ENCODE peak calls at places on chromosomes 3 and 15, in nine cellular contexts. P is left ventricle myocardium inferior, U is GM12865, B is breast epithelium, G is fibroblast of villous mesenchyme, O is fibroblast of mammary gland, C is astrocyte, N is GM23248, H is AG04449. E is an unnamed sample.

GRCh38 chr3:139718415-139718814 is 40.6 kb upstream of the NMNAT3 start:
- DNase-seq in C (peak; percentile 25), U (no peak), O (peak; percentile 45), G (peak; percentile 38), P (peak; percentile 44), N (peak; percentile 55), B (no peak), H (no peak), E (peak; percentile 7)

GRCh38 chr3:16399473-16399872 is 114.0 kb downstream of the RFTN1 start:
- DNase-seq in C (peak; percentile 77), N (peak; percentile 83), H (no peak), G (peak; percentile 96), B (no peak), O (peak; percentile 80), U (peak; percentile 57), P (peak; percentile 48), E (no peak)

GRCh38 chr3:120475722-120476385 is 25.1 kb upstream of the FSTL1 start:
- DNase-seq in C (peak; percentile 51), U (no peak), B (no peak), G (no peak), N (no peak), H (no peak), P (no peak), O (no peak), E (no peak)

GRCh38 chr15:46213551-46213950 is 578.7 kb downstream of the SQOR start:
- DNase-seq in H (no peak), G (no peak), N (no peak), O (no peak), U (no peak), P (no peak), C (no peak), B (no peak), E (no peak)

GRCh38 chr3:33586402-33586801 is 131.7 kb downstream of the CLASP2 start:
- DNase-seq in O (no peak), B (no peak), P (no peak), H (no peak), C (no peak), G (no peak), N (no peak), U (no peak), E (no peak)

GRCh38 chr3:118401887-118402286 is 632.8 kb downstream of the IGSF11 start:
- DNase-seq in H (no peak), G (no peak), C (no peak), U (no peak), O (no peak), N (no peak), B (no peak), P (no peak), E (no peak)

GRCh38 chr3:36957862-36958686 is 13.2 kb upstream of the TRANK1 start:
- DNase-seq in O (peak; percentile 71), C (peak; percentile 69), U (no peak), N (peak; percentile 80), G (peak; percentile 77), H (peak; percentile 45), P (no peak), B (no peak), E (peak; percentile 6)

GRCh38 chr3:61871646-61872045 is 310.3 kb downstream of the PTPRG start:
- DNase-seq in N (no peak), P (no peak), B (no peak), O (no peak), U (no peak), C (no peak), G (no peak), H (no peak), E (no peak)

GRCh38 chr3:193982258-193982659 is 153.7 kb upstream of the HES1 start:
- DNase-seq in C (peak; percentile 85), U (no peak), N (peak; percentile 92), B (no peak), O (peak; percentile 77), G (peak; percentile 60), H (no peak), P (peak; percentile 82), E (no peak)

GRCh38 chr15:37045241-37045640 is 55.1 kb downstream of the MEIS2 start:
- DNase-seq in G (no peak), U (no peak), P (no peak), H (no peak), N (no peak), O (no peak), C (no peak), B (no peak), E (no peak)

GRCh38 chr3:131109156-131109555 is 82.5 kb downstream of the NEK11 start:
- DNase-seq in U (no peak), C (no peak), P (no peak), B (no peak), G (no peak), N (no peak), H (no peak), O (no peak), E (no peak)

GRCh38 chr3:189309400-189309975 is 137.7 kb downstream of the TPRG1 start:
- DNase-seq in U (peak; percentile 40), N (no peak), C (no peak), B (peak; percentile 49), H (no peak), G (peak; percentile 11), P (no peak), O (no peak), E (no peak)

GRCh38 chr3:49465269-49466034 is 4.6 kb upstream of the DAG1 start:
- DNase-seq in C (peak; percentile 44), H (no peak), U (no peak), N (no peak), G (no peak), B (no peak), P (no peak), O (no peak), E (no peak)

GRCh38 chr15:67025719-67026118 is 39.7 kb upstream of the SMAD3 start:
- DNase-seq in B (no peak), O (peak; percentile 78), U (no peak), C (peak; percentile 49), G (peak; percentile 84), P (no peak), H (no peak), N (peak; percentile 71), E (no peak)

GRCh38 chr15:41983621-41984571 is 11.5 kb upstream of the EHD4 start:
- DNase-seq in O (no peak), G (no peak), B (no peak), C (no peak), N (no peak), H (no peak), P (no peak), U (no peak), E (no peak)

GRCh38 chr3:43759297-43759782 is 68.6 kb downstream of the ABHD5 start:
- DNase-seq in N (peak; percentile 93), H (peak; percentile 36), P (peak; percentile 30), B (no peak), O (peak; percentile 79), C (peak; percentile 72), G (peak; percentile 72), U (peak; percentile 5), E (no peak)

GRCh38 chr3:31448035-31448881 is 84.5 kb upstream of the STT3B start:
- DNase-seq in G (peak; percentile 11), U (peak; percentile 83), H (no peak), O (peak; percentile 23), N (peak; percentile 13), P (no peak), C (no peak), B (no peak), E (no peak)

GRCh38 chr15:88132499-88132898 is 124.0 kb downstream of the NTRK3 start:
- DNase-seq in N (no peak), U (no peak), P (no peak), O (no peak), C (no peak), G (no peak), H (no peak), B (no peak), E (no peak)

GRCh38 chr3:80040113-80040512 is 272.3 kb upstream of the ROBO1 start:
- DNase-seq in C (peak; percentile 30), O (no peak), G (no peak), U (no peak), N (no peak), B (no peak), P (no peak), H (no peak), E (no peak)

GRCh38 chr3:169771651-169772529 is 1.3 kb upstream of the MYNN start:
- DNase-seq in U (peak; percentile 86), C (peak; percentile 46), B (no peak), N (peak; percentile 75), H (no peak), P (peak; percentile 38), O (peak; percentile 77), G (peak; percentile 82), E (no peak)

GRCh38 chr15:39391230-39391629 is 189.6 kb upstream of the THBS1 start:
- DNase-seq in H (no peak), N (peak; percentile 35), U (no peak), G (peak; percentile 93), C (no peak), O (peak; percentile 40), P (no peak), B (no peak), E (no peak)
- H3K4me3 ChIP-seq in H (no peak overlapping the region), N (no peak overlapping the region), U (no peak overlapping the region), G (no peak overlapping the region), C (no peak overlapping the region), O (no peak overlapping the region), P (no peak overlapping the region), B (no peak overlapping the region), E (no peak overlapping the region)

GRCh38 chr3:63228677-63229076 is 49.4 kb upstream of the SYNPR start:
- DNase-seq in B (no peak), U (peak; percentile 32), G (peak; percentile 37), H (no peak), O (peak; percentile 65), C (peak; percentile 27), P (no peak), N (peak; percentile 81), E (no peak)
- H3K4me3 ChIP-seq in B (no peak overlapping the region), U (no peak overlapping the region), G (no peak overlapping the region), H (no peak overlapping the region), O (no peak overlapping the region), C (no peak overlapping the region), P (no peak overlapping the region), N (peak overlapping the region; percentile 49), E (no peak overlapping the region)

DNA sequence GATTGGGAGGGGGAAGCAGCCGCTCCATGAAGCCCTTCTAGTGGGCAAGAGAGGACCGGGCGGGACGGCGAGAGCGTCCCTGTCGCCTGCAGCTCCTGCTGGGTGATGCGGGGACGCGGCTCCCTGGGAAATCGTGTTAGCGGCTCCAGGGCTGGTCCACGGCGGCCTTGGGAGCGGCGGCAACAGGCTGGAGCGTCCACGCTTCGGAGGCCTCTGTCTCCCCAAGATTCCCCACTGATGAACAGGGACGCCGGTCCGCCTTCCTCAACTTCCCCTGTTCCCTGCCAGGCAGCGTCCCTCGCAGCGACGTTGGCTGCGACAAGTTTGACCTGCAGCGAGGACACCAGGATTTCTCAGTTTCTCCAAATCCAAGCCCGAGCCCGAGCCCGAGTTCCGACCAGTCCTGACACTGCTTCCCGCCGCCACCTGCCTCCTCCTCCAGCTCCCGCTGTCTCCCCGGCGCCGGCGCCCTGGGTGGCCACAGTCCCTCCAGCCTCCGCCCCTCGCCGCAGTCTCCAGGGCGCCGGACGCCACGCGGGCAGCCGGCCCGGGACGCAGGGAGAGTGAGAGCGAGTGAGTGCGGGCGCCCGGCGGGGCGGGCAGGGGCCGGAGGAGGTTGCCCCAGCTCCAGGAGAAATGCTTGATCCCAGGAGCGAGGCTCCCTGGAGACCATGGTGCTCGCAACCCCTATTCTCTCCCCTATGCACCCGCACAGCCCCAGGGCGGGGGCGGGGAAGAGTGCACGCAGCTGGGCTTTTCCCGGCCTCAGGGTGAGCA is 78.1 kb upstream of the RNF7 start:
- DNase-seq in B (peak; percentile 35), O (no peak), P (peak; percentile 66), H (no peak), C (peak; percentile 33), G (peak; percentile 32), N (peak; percentile 88), U (no peak), E (no peak)
- H3K4me3 ChIP-seq in B (peak overlapping the region; percentile 47), O (peak overlapping the region; percentile 43), P (peak overlapping the region; percentile 71), H (peak overlapping the region; percentile 73), C (peak overlapping the region; percentile 59), G (peak overlapping the region; percentile 64), N (peak overlapping the region; percentile 74), U (no peak overlapping the region), E (peak overlapping the region; percentile 57)

GRCh38 chr15:51076898-51077564 is 17.7 kb downstream of the TNFAIP8L3 start:
- DNase-seq in B (no peak), G (peak; percentile 81), H (no peak), C (peak; percentile 67), U (peak; percentile 70), O (peak; percentile 78), P (peak; percentile 52), N (no peak), E (no peak)
- H3K4me3 ChIP-seq in B (peak overlapping the region; percentile 14), G (peak overlapping the region; percentile 50), H (no peak overlapping the region), C (peak overlapping the region; percentile 33), U (peak overlapping the region; percentile 55), O (peak overlapping the region; percentile 2), P (peak overlapping the region; percentile 57), N (no peak overlapping the region), E (peak overlapping the region; percentile 14)

E was measured in skeletal muscle cell.